ENCODE peak calls at places on chromosomes 2 and 18, in seven cellular contexts. One of them, this sample, is unnamed.

GRCh38 chr2:121539722-121540469 is 9.2 kb downstream of the RNU4ATAC start:
- DNase-seq in astrocyte of the spinal cord: no peak
- DNase-seq in mesothelial cell of epicardium: no peak
- DNase-seq in sigmoid colon: no peak
- DNase-seq in tibial artery: no peak
- DNase-seq in hepatocyte: no peak
- DNase-seq in astrocyte: no peak
- DNase-seq in this sample: no peak

GRCh38 chr2:237935740-237936452 is 30.9 kb upstream of the UBE2F start:
- DNase-seq in astrocyte of the spinal cord: no peak
- DNase-seq in mesothelial cell of epicardium: no peak
- DNase-seq in sigmoid colon: no peak
- DNase-seq in tibial artery: no peak
- DNase-seq in hepatocyte: no peak
- DNase-seq in astrocyte: no peak
- DNase-seq in this sample: peak; percentile 65

GRCh38 chr18:58896734-58897508 is 32.2 kb downstream of the ZNF532 start:
- DNase-seq in astrocyte of the spinal cord: no peak
- DNase-seq in mesothelial cell of epicardium: no peak
- DNase-seq in sigmoid colon: no peak
- DNase-seq in tibial artery: no peak
- DNase-seq in hepatocyte: no peak
- DNase-seq in astrocyte: no peak
- DNase-seq in this sample: no peak

GRCh38 chr18:8623549-8624106 is 14.4 kb downstream of the RAB12 start:
- DNase-seq in astrocyte of the spinal cord: no peak
- DNase-seq in mesothelial cell of epicardium: no peak
- DNase-seq in sigmoid colon: no peak
- DNase-seq in tibial artery: peak; percentile 37
- DNase-seq in hepatocyte: no peak
- DNase-seq in astrocyte: no peak
- DNase-seq in this sample: peak; percentile 20

GRCh38 chr18:48009116-48009825 is 78.8 kb upstream of the SMAD2 start:
- DNase-seq in astrocyte of the spinal cord: no peak
- DNase-seq in mesothelial cell of epicardium: no peak
- DNase-seq in sigmoid colon: no peak
- DNase-seq in tibial artery: no peak
- DNase-seq in hepatocyte: no peak
- DNase-seq in astrocyte: no peak
- DNase-seq in this sample: no peak

GRCh38 chr2:54579682-54580349 is 123.7 kb downstream of the SPTBN1 start:
- DNase-seq in astrocyte of the spinal cord: no peak
- DNase-seq in mesothelial cell of epicardium: no peak
- DNase-seq in sigmoid colon: no peak
- DNase-seq in tibial artery: no peak
- DNase-seq in hepatocyte: peak; percentile 66
- DNase-seq in astrocyte: no peak
- DNase-seq in this sample: no peak

GRCh38 chr18:54558609-54559585 is 32.1 kb upstream of the DYNAP start:
- DNase-seq in astrocyte of the spinal cord: peak; percentile 13
- DNase-seq in mesothelial cell of epicardium: no peak
- DNase-seq in sigmoid colon: no peak
- DNase-seq in tibial artery: no peak
- DNase-seq in hepatocyte: peak; percentile 44
- DNase-seq in astrocyte: peak; percentile 2
- DNase-seq in this sample: peak; percentile 60

GRCh38 chr2:181683518-181684453 is 3.5 kb upstream of the NEUROD1 start:
- DNase-seq in astrocyte of the spinal cord: no peak
- DNase-seq in mesothelial cell of epicardium: no peak
- DNase-seq in sigmoid colon: peak; percentile 63
- DNase-seq in tibial artery: no peak
- DNase-seq in hepatocyte: peak; percentile 13
- DNase-seq in astrocyte: peak; percentile 12
- DNase-seq in this sample: peak; percentile 11

GRCh38 chr18:54762386-54762785 is 65.9 kb upstream of the RAB27B start:
- DNase-seq in astrocyte of the spinal cord: no peak
- DNase-seq in mesothelial cell of epicardium: no peak
- DNase-seq in sigmoid colon: no peak
- DNase-seq in tibial artery: no peak
- DNase-seq in hepatocyte: peak; percentile 12
- DNase-seq in astrocyte: no peak
- DNase-seq in this sample: no peak

GRCh38 chr18:49630246-49630699 is 68.4 kb downstream of the LIPG start:
- DNase-seq in astrocyte of the spinal cord: no peak
- DNase-seq in mesothelial cell of epicardium: no peak
- DNase-seq in sigmoid colon: no peak
- DNase-seq in tibial artery: no peak
- DNase-seq in hepatocyte: peak; percentile 65
- DNase-seq in astrocyte: no peak
- DNase-seq in this sample: peak; percentile 49

GRCh38 chr2:206260427-206261012 is 13.9 kb upstream of the ZDBF2 start:
- DNase-seq in astrocyte of the spinal cord: no peak
- DNase-seq in mesothelial cell of epicardium: no peak
- DNase-seq in sigmoid colon: no peak
- DNase-seq in tibial artery: no peak
- DNase-seq in hepatocyte: peak; percentile 27
- DNase-seq in astrocyte: no peak
- DNase-seq in this sample: peak; percentile 44

GRCh38 chr2:127384529-127384928 is 3.2 kb downstream of the MAP3K2 start:
- DNase-seq in astrocyte of the spinal cord: no peak
- DNase-seq in mesothelial cell of epicardium: no peak
- DNase-seq in sigmoid colon: no peak
- DNase-seq in tibial artery: no peak
- DNase-seq in hepatocyte: no peak
- DNase-seq in astrocyte: no peak
- DNase-seq in this sample: no peak

GRCh38 chr2:60530228-60530627 is 23.2 kb downstream of the BCL11A start:
- DNase-seq in astrocyte of the spinal cord: no peak
- DNase-seq in mesothelial cell of epicardium: no peak
- DNase-seq in sigmoid colon: peak; percentile 29
- DNase-seq in tibial artery: no peak
- DNase-seq in hepatocyte: peak; percentile 61
- DNase-seq in astrocyte: no peak
- DNase-seq in this sample: no peak

GRCh38 chr18:470661-471501 is 29.6 kb downstream of the COLEC12 start:
- DNase-seq in astrocyte of the spinal cord: peak; percentile 67
- DNase-seq in mesothelial cell of epicardium: no peak
- DNase-seq in sigmoid colon: no peak
- DNase-seq in tibial artery: no peak
- DNase-seq in hepatocyte: no peak
- DNase-seq in astrocyte: peak; percentile 59
- DNase-seq in this sample: peak; percentile 70

GRCh38 chr2:225122007-225122406 is 79.7 kb upstream of the DOCK10 start:
- DNase-seq in astrocyte of the spinal cord: no peak
- DNase-seq in mesothelial cell of epicardium: no peak
- DNase-seq in sigmoid colon: no peak
- DNase-seq in tibial artery: no peak
- DNase-seq in hepatocyte: no peak
- DNase-seq in astrocyte: no peak
- DNase-seq in this sample: no peak

GRCh38 chr2:205024822-205025518 is 479.7 kb downstream of the PARD3B start:
- DNase-seq in astrocyte of the spinal cord: peak; percentile 94
- DNase-seq in mesothelial cell of epicardium: no peak
- DNase-seq in sigmoid colon: peak; percentile 77
- DNase-seq in tibial artery: peak; percentile 82
- DNase-seq in hepatocyte: peak; percentile 75
- DNase-seq in astrocyte: peak; percentile 97
- DNase-seq in this sample: peak; percentile 95

GRCh38 chr18:14974576-14974975 is 226.6 kb downstream of the ANKRD30B start:
- DNase-seq in astrocyte of the spinal cord: no peak
- DNase-seq in mesothelial cell of epicardium: no peak
- DNase-seq in sigmoid colon: no peak
- DNase-seq in tibial artery: no peak
- DNase-seq in hepatocyte: no peak
- DNase-seq in astrocyte: no peak
- DNase-seq in this sample: peak; percentile 89

GRCh38 chr2:219542931-219543595 is 546 bp downstream of the CHPF start:
- DNase-seq in astrocyte of the spinal cord: peak; percentile 32
- DNase-seq in mesothelial cell of epicardium: peak; percentile 73
- DNase-seq in sigmoid colon: no peak
- DNase-seq in tibial artery: no peak
- DNase-seq in hepatocyte: peak; percentile 76
- DNase-seq in astrocyte: no peak
- DNase-seq in this sample: peak; percentile 38

GRCh38 chr2:178479275-178479616 is 846 bp upstream of the FKBP7 start:
- DNase-seq in astrocyte of the spinal cord: no peak
- DNase-seq in mesothelial cell of epicardium: no peak
- DNase-seq in sigmoid colon: no peak
- DNase-seq in tibial artery: no peak
- DNase-seq in hepatocyte: no peak
- DNase-seq in astrocyte: no peak
- DNase-seq in this sample: no peak
- TF ChIP-seq CTCF in astrocyte of the spinal cord: no peak
- TF ChIP-seq CTCF in mesothelial cell of epicardium: peak; percentile 53
- TF ChIP-seq CTCF in sigmoid colon: peak; percentile 4
- TF ChIP-seq CTCF in tibial artery: no peak
- TF ChIP-seq CTCF in hepatocyte: no peak
- TF ChIP-seq CTCF in astrocyte: no peak
- TF ChIP-seq CTCF in this sample: no peak

GRCh38 chr18:35334821-35335220 is 9.4 kb downstream of the ZNF24 start:
- DNase-seq in astrocyte of the spinal cord: peak; percentile 26
- DNase-seq in mesothelial cell of epicardium: no peak
- DNase-seq in sigmoid colon: no peak
- DNase-seq in tibial artery: no peak
- DNase-seq in hepatocyte: no peak
- DNase-seq in astrocyte: peak; percentile 79
- DNase-seq in this sample: no peak
- TF ChIP-seq CTCF in astrocyte of the spinal cord: no peak
- TF ChIP-seq CTCF in mesothelial cell of epicardium: no peak
- TF ChIP-seq CTCF in sigmoid colon: no peak
- TF ChIP-seq CTCF in tibial artery: no peak
- TF ChIP-seq CTCF in hepatocyte: no peak
- TF ChIP-seq CTCF in astrocyte: no peak
- TF ChIP-seq CTCF in this sample: no peak

GRCh38 chr2:232328038-232328435 is 50.5 kb upstream of the ALPP start:
- DNase-seq in astrocyte of the spinal cord: no peak
- DNase-seq in mesothelial cell of epicardium: no peak
- DNase-seq in sigmoid colon: peak; percentile 50
- DNase-seq in tibial artery: no peak
- DNase-seq in hepatocyte: no peak
- DNase-seq in astrocyte: no peak
- DNase-seq in this sample: no peak

GRCh38 chr2:232324778-232325177 is 53.8 kb upstream of the ALPP start:
- DNase-seq in astrocyte of the spinal cord: no peak
- DNase-seq in mesothelial cell of epicardium: no peak
- DNase-seq in sigmoid colon: no peak
- DNase-seq in tibial artery: no peak
- DNase-seq in hepatocyte: no peak
- DNase-seq in astrocyte: no peak
- DNase-seq in this sample: no peak

GRCh38 chr2:232327089-232328037 is 51.2 kb upstream of the ALPP start:
- DNase-seq in astrocyte of the spinal cord: peak; percentile 53
- DNase-seq in mesothelial cell of epicardium: peak; percentile 89
- DNase-seq in sigmoid colon: peak; percentile 72
- DNase-seq in tibial artery: peak; percentile 48
- DNase-seq in hepatocyte: peak; percentile 83
- DNase-seq in astrocyte: peak; percentile 12
- DNase-seq in this sample: peak; percentile 59

GRCh38 chr2:232323328-232323650 is 55.3 kb upstream of the ALPP start:
- DNase-seq in astrocyte of the spinal cord: no peak
- DNase-seq in mesothelial cell of epicardium: no peak
- DNase-seq in sigmoid colon: peak; percentile 42
- DNase-seq in tibial artery: no peak
- DNase-seq in hepatocyte: no peak
- DNase-seq in astrocyte: no peak
- DNase-seq in this sample: no peak

DNA sequence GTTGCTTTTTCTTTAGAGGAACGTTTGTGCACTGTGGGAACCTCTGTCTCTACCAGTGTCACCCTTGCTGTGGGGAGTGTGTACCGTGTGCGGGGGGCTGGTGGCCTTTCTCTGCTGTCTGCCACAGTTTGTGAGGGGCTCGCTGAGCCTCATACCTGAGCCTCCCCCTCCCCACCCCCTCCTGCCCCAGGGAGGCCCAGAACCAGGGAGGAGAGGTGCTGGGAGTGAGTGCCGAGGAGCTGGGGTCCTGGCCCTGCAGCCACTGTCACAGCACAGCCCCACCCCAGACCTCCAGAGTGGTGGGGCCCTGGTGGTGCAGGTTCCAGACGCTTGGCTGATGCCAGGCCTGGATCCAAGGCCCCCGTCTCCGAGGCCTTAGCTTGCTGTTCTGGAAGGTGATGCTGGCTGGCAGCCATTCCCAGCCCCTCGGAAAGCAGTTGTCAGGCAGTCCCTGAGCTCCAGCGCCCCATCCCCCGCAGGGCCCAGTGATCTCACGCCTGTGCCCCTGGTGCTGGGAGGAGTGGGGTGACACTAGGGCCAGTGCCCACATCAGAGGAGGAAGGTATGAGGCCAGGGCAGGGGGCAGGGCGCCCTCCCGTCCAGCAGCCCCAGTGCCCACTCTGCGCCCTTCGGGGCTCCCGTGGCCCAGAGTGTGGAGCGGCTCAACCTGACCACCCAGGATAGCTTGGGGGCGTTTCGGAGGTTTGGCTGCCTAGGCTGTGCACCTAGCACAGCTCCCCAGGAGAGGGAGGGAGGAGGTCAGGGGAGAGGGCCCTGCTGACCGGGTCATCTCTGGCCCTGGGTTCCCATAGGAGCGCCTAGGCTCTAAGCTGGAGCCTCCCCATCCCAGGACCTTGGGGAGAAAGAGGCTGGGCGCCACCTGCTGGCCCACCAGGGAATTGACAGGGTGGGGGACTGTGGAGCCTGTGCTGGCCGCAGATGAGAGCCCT is 53.0 kb upstream of the ALPP start:
- DNase-seq in astrocyte of the spinal cord: no peak
- DNase-seq in mesothelial cell of epicardium: peak; percentile 84
- DNase-seq in sigmoid colon: peak; percentile 67
- DNase-seq in tibial artery: peak; percentile 23
- DNase-seq in hepatocyte: peak; percentile 58
- DNase-seq in astrocyte: no peak
- DNase-seq in this sample: peak; percentile 43
- TF ChIP-seq CTCF in astrocyte of the spinal cord: peak; percentile 43
- TF ChIP-seq CTCF in mesothelial cell of epicardium: peak; percentile 84
- TF ChIP-seq CTCF in sigmoid colon: peak; percentile 77
- TF ChIP-seq CTCF in tibial artery: peak; percentile 44
- TF ChIP-seq CTCF in hepatocyte: peak; percentile 64
- TF ChIP-seq CTCF in astrocyte: peak; percentile 22
- TF ChIP-seq CTCF in this sample: peak; percentile 75

DNA sequence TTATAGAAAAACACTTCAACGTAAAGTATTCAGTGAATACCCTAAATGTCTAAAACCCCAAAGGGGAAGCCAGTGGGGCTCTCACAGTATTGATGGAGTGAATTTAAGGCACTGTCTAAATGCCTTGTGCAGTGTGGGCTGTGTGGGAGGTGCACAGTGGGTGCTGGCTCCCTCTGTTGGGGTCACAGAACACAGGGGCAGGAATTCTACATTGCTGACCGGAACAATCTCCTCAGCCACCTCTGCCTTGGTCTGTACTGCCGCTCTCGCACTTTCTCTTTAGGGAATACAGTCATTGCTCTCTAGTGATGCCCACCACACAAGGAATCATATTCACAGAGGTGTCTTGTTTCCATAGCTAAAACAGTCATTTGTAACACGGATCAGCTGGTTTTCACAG is 45.4 kb downstream of the SPRED2 start:
- DNase-seq in astrocyte of the spinal cord: no peak
- DNase-seq in mesothelial cell of epicardium: no peak
- DNase-seq in sigmoid colon: no peak
- DNase-seq in tibial artery: no peak
- DNase-seq in hepatocyte: no peak
- DNase-seq in astrocyte: no peak
- DNase-seq in this sample: no peak
- TF ChIP-seq CTCF in astrocyte of the spinal cord: no peak
- TF ChIP-seq CTCF in mesothelial cell of epicardium: no peak
- TF ChIP-seq CTCF in sigmoid colon: no peak
- TF ChIP-seq CTCF in tibial artery: no peak
- TF ChIP-seq CTCF in hepatocyte: no peak
- TF ChIP-seq CTCF in astrocyte: no peak
- TF ChIP-seq CTCF in this sample: no peak

GRCh38 chr2:10374362-10374943 is 71.7 kb downstream of the HPCAL1 start:
- DNase-seq in astrocyte of the spinal cord: no peak
- DNase-seq in mesothelial cell of epicardium: no peak
- DNase-seq in sigmoid colon: no peak
- DNase-seq in tibial artery: no peak
- DNase-seq in hepatocyte: no peak
- DNase-seq in astrocyte: no peak
- DNase-seq in this sample: no peak
- TF ChIP-seq CTCF in astrocyte of the spinal cord: no peak
- TF ChIP-seq CTCF in mesothelial cell of epicardium: no peak
- TF ChIP-seq CTCF in sigmoid colon: no peak
- TF ChIP-seq CTCF in tibial artery: no peak
- TF ChIP-seq CTCF in hepatocyte: no peak
- TF ChIP-seq CTCF in astrocyte: no peak
- TF ChIP-seq CTCF in this sample: no peak

This sample was measured in MCF 10A.